ENCODE peak calls at places on chromosome 20, in ten cellular contexts. J, V, Y, I, X, P, H, B, K and E are unnamed samples.

GRCh38 chr20:64209148-64209547 is 44.9 kb downstream of the MYT1 start:
- DNase-seq in J (no peak), V (no peak), Y (no peak), I (no peak), X (no peak), P (no peak), H (no peak), B (no peak), K (no peak), E (no peak)

GRCh38 chr20:53635189-53635588 is 41.5 kb upstream of the ZNF217 start:
- DNase-seq in J (no peak), V (no peak), Y (no peak), I (no peak), X (no peak), P (no peak), H (no peak), B (no peak), K (no peak), E (no peak)

GRCh38 chr20:46021361-46022359 is 7.4 kb upstream of the SLC12A5 start:
- DNase-seq in J (peak), V (peak), Y (no peak), I (no peak), X (peak), P (peak), H (peak), B (peak), K (no peak), E (peak)

GRCh38 chr20:22346716-22347115 is 237.7 kb downstream of the FOXA2 start:
- DNase-seq in J (no peak), V (no peak), Y (no peak), I (no peak), X (no peak), P (no peak), H (no peak), B (no peak), K (no peak), E (no peak)

GRCh38 chr20:10370091-10370887 is 63.7 kb downstream of the MKKS start:
- DNase-seq in J (no peak), V (no peak), Y (peak), I (no peak), X (peak), P (no peak), H (no peak), B (no peak), K (no peak), E (no peak)

GRCh38 chr20:37396520-37397075 is 50.7 kb downstream of the SRC start:
- DNase-seq in J (no peak), V (no peak), Y (no peak), I (no peak), X (no peak), P (peak), H (no peak), B (no peak), K (no peak), E (no peak)

GRCh38 chr20:9442858-9443257 is 71.5 kb upstream of the LAMP5 start:
- DNase-seq in J (no peak), V (no peak), Y (no peak), I (no peak), X (no peak), P (peak), H (no peak), B (no peak), K (no peak), E (no peak)

GRCh38 chr20:31517373-31517772 is 3.1 kb downstream of the HM13 start:
- DNase-seq in J (peak), V (no peak), Y (peak), I (no peak), X (peak), P (no peak), H (no peak), B (peak), K (peak), E (peak)

GRCh38 chr20:63698739-63699465 is 2.5 kb downstream of the TNFRSF6B start:
- DNase-seq in J (peak), V (no peak), Y (peak), I (peak), X (peak), P (no peak), H (no peak), B (peak), K (peak), E (peak)

GRCh38 chr20:58829531-58829941 is 21.2 kb downstream of the GNAS-AS1 start:
- DNase-seq in J (no peak), V (no peak), Y (peak), I (peak), X (peak), P (peak), H (no peak), B (no peak), K (peak), E (no peak)

GRCh38 chr20:38805958-38806854 is 709 bp downstream of the PPP1R16B start:
- DNase-seq in J (no peak), V (peak), Y (no peak), I (no peak), X (no peak), P (peak), H (peak), B (peak), K (peak), E (peak)

GRCh38 chr20:14189794-14190402 is 147.5 kb downstream of the FLRT3 start:
- DNase-seq in J (no peak), V (no peak), Y (peak), I (no peak), X (peak), P (peak), H (no peak), B (no peak), K (no peak), E (peak)

GRCh38 chr20:49460916-49461315 is 21.6 kb downstream of the KCNB1 start:
- DNase-seq in J (no peak), V (no peak), Y (peak), I (no peak), X (no peak), P (no peak), H (no peak), B (no peak), K (no peak), E (no peak)

GRCh38 chr20:59933849-59934585 is 580 bp upstream of the SYCP2 start:
- DNase-seq in J (peak), V (peak), Y (peak), I (peak), X (peak), P (peak), H (peak), B (peak), K (peak), E (peak)

GRCh38 chr20:17504898-17505663 is 26.1 kb downstream of the BFSP1 start:
- DNase-seq in J (peak), V (peak), Y (peak), I (peak), X (peak), P (peak), H (peak), B (peak), K (peak), E (peak)

GRCh38 chr20:23551786-23552185 is 16.5 kb downstream of the CST9L start:
- DNase-seq in J (no peak), V (no peak), Y (no peak), I (no peak), X (no peak), P (no peak), H (no peak), B (no peak), K (no peak), E (no peak)

GRCh38 chr20:52190437-52191131 is 995 bp downstream of the ZFP64 start:
- DNase-seq in J (peak), V (peak), Y (no peak), I (peak), X (peak), P (peak), H (peak), B (peak), K (peak), E (peak)

GRCh38 chr20:22921595-22922421 is 113.3 kb upstream of the SSTR4 start:
- DNase-seq in J (peak), V (no peak), Y (peak), I (no peak), X (peak), P (no peak), H (no peak), B (peak), K (no peak), E (peak)

GRCh38 chr20:11101243-11101642 is 427.4 kb upstream of the JAG1 start:
- DNase-seq in J (no peak), V (no peak), Y (no peak), I (no peak), X (peak), P (no peak), H (no peak), B (no peak), K (no peak), E (peak)

GRCh38 chr20:64106981-64107735 is at the start of gene NPBWR2:
- DNase-seq in J (no peak), V (no peak), Y (no peak), I (peak), X (no peak), P (no peak), H (peak), B (no peak), K (peak), E (no peak)

GRCh38 chr20:4051413-4052138 is 36.2 kb upstream of the RNF24 start:
- DNase-seq in J (no peak), V (no peak), Y (no peak), I (no peak), X (peak), P (no peak), H (no peak), B (no peak), K (no peak), E (no peak)

GRCh38 chr20:38725959-38726848 is 1.9 kb downstream of the SLC32A1 start:
- DNase-seq in J (no peak), V (no peak), Y (no peak), I (peak), X (peak), P (peak), H (peak), B (peak), K (no peak), E (peak)

GRCh38 chr20:6767166-6767535 is 335 bp upstream of the BMP2 start:
- DNase-seq in J (no peak), V (no peak), Y (no peak), I (no peak), X (no peak), P (no peak), H (no peak), B (no peak), K (no peak), E (no peak)

GRCh38 chr20:33296206-33296605 is 13.2 kb downstream of the BPIFB1 start:
- DNase-seq in J (no peak), V (no peak), Y (no peak), I (no peak), X (no peak), P (no peak), H (no peak), B (no peak), K (no peak), E (no peak)

GRCh38 chr20:37880726-37881591 is 22.0 kb upstream of the VSTM2L start:
- DNase-seq in J (no peak), V (no peak), Y (no peak), I (peak), X (peak), P (peak), H (no peak), B (no peak), K (peak), E (peak)

GRCh38 chr20:41334452-41335421 is 5.9 kb upstream of the LPIN3 start:
- DNase-seq in J (no peak), V (no peak), Y (no peak), I (no peak), X (no peak), P (no peak), H (no peak), B (no peak), K (peak), E (peak)

GRCh38 chr20:38331814-38332213 is 14.5 kb upstream of the LBP start:
- DNase-seq in J (no peak), V (no peak), Y (no peak), I (no peak), X (no peak), P (no peak), H (no peak), B (no peak), K (no peak), E (no peak)

GRCh38 chr20:55882922-55883321 is 122.4 kb downstream of the CBLN4 start:
- DNase-seq in J (no peak), V (no peak), Y (no peak), I (no peak), X (no peak), P (no peak), H (no peak), B (no peak), K (no peak), E (no peak)

GRCh38 chr20:48891235-48892048 is 30.1 kb upstream of the ARFGEF2 start:
- DNase-seq in J (no peak), V (no peak), Y (no peak), I (no peak), X (no peak), P (no peak), H (no peak), B (no peak), K (no peak), E (no peak)

GRCh38 chr20:38186788-38187221 is 21.7 kb upstream of the TGM2 start:
- DNase-seq in J (peak), V (no peak), Y (peak), I (no peak), X (peak), P (no peak), H (no peak), B (no peak), K (no peak), E (peak)

GRCh38 chr20:49724637-49725606 is 11.2 kb upstream of the B4GALT5 start:
- DNase-seq in J (no peak), V (no peak), Y (peak), I (peak), X (peak), P (no peak), H (no peak), B (peak), K (peak), E (peak)

GRCh38 chr20:13029687-13030510 is 21.1 kb downstream of the SPTLC3 start:
- DNase-seq in J (peak), V (no peak), Y (peak), I (peak), X (peak), P (no peak), H (no peak), B (peak), K (no peak), E (no peak)